ENCODE peak calls at places on chromosomes 1 and 21, in ten cellular contexts. One of them, this sample, is unnamed. For H3K36me3, the result is how much of the 10 kb centered on the place peaks cover.

GRCh38 chr1:152107289-152107983 is 7.8 kb downstream of the TCHH start:
- DNase-seq in fibroblast of lung: no peak
- DNase-seq in heart left ventricle: no peak
- DNase-seq in heart right ventricle: no peak
- DNase-seq in esophagus muscularis mucosa: no peak
- DNase-seq in upper lobe of right lung: peak
- DNase-seq in cardiac muscle cell: no peak
- DNase-seq in vagina: no peak
- DNase-seq in body of pancreas: no peak
- DNase-seq in Panc1: no peak
- DNase-seq in this sample: no peak

GRCh38 chr1:34265396-34265795 is 88.7 kb downstream of the C1orf94 start:
- DNase-seq in Panc1: no peak
- DNase-seq in heart right ventricle: no peak
- DNase-seq in fibroblast of lung: no peak
- DNase-seq in upper lobe of right lung: no peak
- DNase-seq in esophagus muscularis mucosa: peak
- DNase-seq in cardiac muscle cell: no peak
- DNase-seq in vagina: peak
- DNase-seq in heart left ventricle: no peak
- DNase-seq in body of pancreas: no peak
- DNase-seq in this sample: no peak

GRCh38 chr21:28436286-28436932 is 556.3 kb downstream of the LTN1 start:
- DNase-seq in vagina: no peak
- DNase-seq in upper lobe of right lung: no peak
- DNase-seq in esophagus muscularis mucosa: no peak
- DNase-seq in fibroblast of lung: peak
- DNase-seq in cardiac muscle cell: no peak
- DNase-seq in heart right ventricle: no peak
- DNase-seq in heart left ventricle: no peak
- DNase-seq in Panc1: no peak
- DNase-seq in body of pancreas: no peak
- DNase-seq in this sample: no peak

GRCh38 chr1:203378529-203379271 is 27.8 kb upstream of the FMOD start:
- DNase-seq in body of pancreas: no peak
- DNase-seq in Panc1: no peak
- DNase-seq in cardiac muscle cell: peak
- DNase-seq in esophagus muscularis mucosa: peak
- DNase-seq in upper lobe of right lung: no peak
- DNase-seq in heart right ventricle: no peak
- DNase-seq in fibroblast of lung: no peak
- DNase-seq in heart left ventricle: no peak
- DNase-seq in vagina: no peak
- DNase-seq in this sample: no peak

GRCh38 chr1:1176931-1177330 is 3.3 kb downstream of the TTLL10 start:
- DNase-seq in cardiac muscle cell: no peak
- DNase-seq in fibroblast of lung: no peak
- DNase-seq in heart left ventricle: no peak
- DNase-seq in Panc1: no peak
- DNase-seq in body of pancreas: no peak
- DNase-seq in upper lobe of right lung: no peak
- DNase-seq in heart right ventricle: no peak
- DNase-seq in esophagus muscularis mucosa: no peak
- DNase-seq in vagina: no peak
- DNase-seq in this sample: no peak

GRCh38 chr1:183282101-183282855 is 96.2 kb downstream of the LAMC2 start:
- DNase-seq in fibroblast of lung: no peak
- DNase-seq in upper lobe of right lung: no peak
- DNase-seq in Panc1: no peak
- DNase-seq in heart right ventricle: no peak
- DNase-seq in body of pancreas: peak
- DNase-seq in esophagus muscularis mucosa: no peak
- DNase-seq in vagina: no peak
- DNase-seq in heart left ventricle: no peak
- DNase-seq in cardiac muscle cell: no peak
- DNase-seq in this sample: no peak

GRCh38 chr1:29235955-29236742 is at the start of gene PTPRU:
- DNase-seq in upper lobe of right lung: peak
- DNase-seq in Panc1: no peak
- DNase-seq in cardiac muscle cell: peak
- DNase-seq in vagina: no peak
- DNase-seq in esophagus muscularis mucosa: no peak
- DNase-seq in heart right ventricle: peak
- DNase-seq in fibroblast of lung: peak
- DNase-seq in heart left ventricle: peak
- DNase-seq in body of pancreas: peak
- DNase-seq in this sample: peak

GRCh38 chr21:44987301-44987885 is 47.6 kb downstream of the SLX9 start:
- DNase-seq in cardiac muscle cell: no peak
- DNase-seq in fibroblast of lung: no peak
- DNase-seq in heart left ventricle: peak
- DNase-seq in body of pancreas: no peak
- DNase-seq in upper lobe of right lung: peak
- DNase-seq in esophagus muscularis mucosa: no peak
- DNase-seq in Panc1: no peak
- DNase-seq in heart right ventricle: no peak
- DNase-seq in vagina: no peak
- DNase-seq in this sample: no peak

GRCh38 chr1:10516925-10517676 is 42.4 kb downstream of the PEX14 start:
- DNase-seq in upper lobe of right lung: no peak
- DNase-seq in body of pancreas: no peak
- DNase-seq in esophagus muscularis mucosa: no peak
- DNase-seq in heart left ventricle: no peak
- DNase-seq in heart right ventricle: no peak
- DNase-seq in vagina: no peak
- DNase-seq in Panc1: no peak
- DNase-seq in cardiac muscle cell: no peak
- DNase-seq in fibroblast of lung: no peak
- DNase-seq in this sample: no peak
- H3K27ac ChIP-seq in upper lobe of right lung: peak
- H3K27ac ChIP-seq in body of pancreas: no peak
- H3K27ac ChIP-seq in esophagus muscularis mucosa: no peak
- H3K27ac ChIP-seq in heart left ventricle: no peak
- H3K27ac ChIP-seq in heart right ventricle: no peak
- H3K27ac ChIP-seq in vagina: no peak
- H3K27ac ChIP-seq in Panc1: peak
- H3K27ac ChIP-seq in cardiac muscle cell: no peak
- H3K27ac ChIP-seq in fibroblast of lung: no peak
- H3K27ac ChIP-seq in this sample: no peak

GRCh38 chr1:64849942-64850341 is 105.1 kb downstream of the RAVER2 start:
- DNase-seq in Panc1: no peak
- DNase-seq in cardiac muscle cell: no peak
- DNase-seq in vagina: peak
- DNase-seq in body of pancreas: no peak
- DNase-seq in fibroblast of lung: no peak
- DNase-seq in heart left ventricle: no peak
- DNase-seq in upper lobe of right lung: no peak
- DNase-seq in esophagus muscularis mucosa: no peak
- DNase-seq in heart right ventricle: no peak
- DNase-seq in this sample: no peak
- H3K36me3 ChIP-seq in Panc1: under half
- H3K36me3 ChIP-seq in cardiac muscle cell: under half
- H3K36me3 ChIP-seq in vagina: under half
- H3K36me3 ChIP-seq in body of pancreas: under half
- H3K36me3 ChIP-seq in fibroblast of lung: under half
- H3K36me3 ChIP-seq in heart left ventricle: half or more
- H3K36me3 ChIP-seq in upper lobe of right lung: half or more
- H3K36me3 ChIP-seq in esophagus muscularis mucosa: under half
- H3K36me3 ChIP-seq in heart right ventricle: half or more
- H3K36me3 ChIP-seq in this sample: under half

GRCh38 chr1:111147948-111148347 is 7.9 kb downstream of the CEPT1 start:
- DNase-seq in cardiac muscle cell: no peak
- DNase-seq in esophagus muscularis mucosa: no peak
- DNase-seq in fibroblast of lung: no peak
- DNase-seq in upper lobe of right lung: no peak
- DNase-seq in Panc1: no peak
- DNase-seq in heart right ventricle: no peak
- DNase-seq in vagina: no peak
- DNase-seq in body of pancreas: no peak
- DNase-seq in heart left ventricle: no peak
- DNase-seq in this sample: no peak
- H3K27ac ChIP-seq in cardiac muscle cell: no peak
- H3K27ac ChIP-seq in esophagus muscularis mucosa: no peak
- H3K27ac ChIP-seq in fibroblast of lung: no peak
- H3K27ac ChIP-seq in upper lobe of right lung: no peak
- H3K27ac ChIP-seq in Panc1: no peak
- H3K27ac ChIP-seq in heart right ventricle: peak
- H3K27ac ChIP-seq in vagina: no peak
- H3K27ac ChIP-seq in body of pancreas: no peak
- H3K27ac ChIP-seq in heart left ventricle: no peak
- H3K27ac ChIP-seq in this sample: no peak

GRCh38 chr1:228546541-228547463 is 59.6 kb downstream of the RNF187 start:
- DNase-seq in Panc1: no peak
- DNase-seq in fibroblast of lung: no peak
- DNase-seq in vagina: no peak
- DNase-seq in heart left ventricle: no peak
- DNase-seq in esophagus muscularis mucosa: no peak
- DNase-seq in body of pancreas: no peak
- DNase-seq in upper lobe of right lung: peak
- DNase-seq in cardiac muscle cell: no peak
- DNase-seq in heart right ventricle: no peak
- DNase-seq in this sample: no peak
- H3K36me3 ChIP-seq in Panc1: under half
- H3K36me3 ChIP-seq in fibroblast of lung: under half
- H3K36me3 ChIP-seq in vagina: under half
- H3K36me3 ChIP-seq in heart left ventricle: under half
- H3K36me3 ChIP-seq in esophagus muscularis mucosa: under half
- H3K36me3 ChIP-seq in body of pancreas: under half
- H3K36me3 ChIP-seq in upper lobe of right lung: under half
- H3K36me3 ChIP-seq in cardiac muscle cell: under half
- H3K36me3 ChIP-seq in heart right ventricle: under half
- H3K36me3 ChIP-seq in this sample: under half

DNA sequence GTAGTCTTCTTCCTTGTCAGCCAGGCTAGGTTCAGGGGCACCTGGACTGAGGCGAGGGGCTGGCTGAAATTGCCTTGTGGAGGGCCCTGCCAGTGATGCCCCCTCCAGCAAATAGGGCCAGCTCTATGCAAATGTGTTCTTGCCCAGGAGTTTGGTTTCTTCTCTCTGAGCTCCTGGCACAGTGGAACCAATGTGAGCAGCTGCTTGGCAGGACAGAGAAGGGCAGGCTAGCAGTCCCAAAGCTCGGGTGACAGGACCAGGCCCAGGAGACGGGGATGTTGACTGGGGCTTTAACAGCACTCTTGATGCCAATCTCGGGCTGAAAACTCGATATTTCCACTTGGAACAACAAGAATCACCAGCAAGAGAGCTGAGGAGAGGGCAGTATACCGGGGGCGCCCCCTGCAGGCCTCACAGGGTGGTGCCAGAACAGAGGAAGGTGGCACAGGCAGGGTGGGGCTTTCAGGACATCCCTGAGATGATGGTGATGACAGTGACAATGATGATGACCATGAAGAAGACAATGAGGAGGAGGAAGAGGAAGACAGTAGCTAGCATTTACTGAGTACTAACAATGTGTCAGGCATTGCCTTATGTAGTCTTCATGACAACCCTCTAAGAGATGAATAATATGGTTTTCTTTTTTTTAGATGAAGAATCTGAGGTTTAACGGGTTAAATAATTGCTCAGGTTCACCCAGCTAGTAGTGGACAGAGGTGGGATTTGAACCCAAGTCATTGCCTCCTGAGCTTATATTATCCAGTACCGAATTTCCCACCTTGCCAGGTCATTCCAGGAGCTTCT is 2.7 kb upstream of the KCNJ9 start:
- DNase-seq in upper lobe of right lung: peak
- DNase-seq in heart right ventricle: no peak
- DNase-seq in Panc1: no peak
- DNase-seq in heart left ventricle: no peak
- DNase-seq in vagina: no peak
- DNase-seq in body of pancreas: peak
- DNase-seq in esophagus muscularis mucosa: no peak
- DNase-seq in fibroblast of lung: no peak
- DNase-seq in cardiac muscle cell: peak
- DNase-seq in this sample: peak
- H3K27ac ChIP-seq in upper lobe of right lung: no peak
- H3K27ac ChIP-seq in heart right ventricle: no peak
- H3K27ac ChIP-seq in Panc1: no peak
- H3K27ac ChIP-seq in heart left ventricle: no peak
- H3K27ac ChIP-seq in vagina: no peak
- H3K27ac ChIP-seq in body of pancreas: no peak
- H3K27ac ChIP-seq in esophagus muscularis mucosa: no peak
- H3K27ac ChIP-seq in fibroblast of lung: no peak
- H3K27ac ChIP-seq in cardiac muscle cell: no peak
- H3K27ac ChIP-seq in this sample: no peak

GRCh38 chr21:42836767-42837301 is 42.5 kb downstream of the WDR4 start:
- DNase-seq in heart right ventricle: no peak
- DNase-seq in body of pancreas: no peak
- DNase-seq in fibroblast of lung: no peak
- DNase-seq in heart left ventricle: no peak
- DNase-seq in Panc1: no peak
- DNase-seq in esophagus muscularis mucosa: peak
- DNase-seq in cardiac muscle cell: no peak
- DNase-seq in vagina: no peak
- DNase-seq in upper lobe of right lung: peak
- DNase-seq in this sample: no peak
- H3K36me3 ChIP-seq in heart right ventricle: under half
- H3K36me3 ChIP-seq in body of pancreas: under half
- H3K36me3 ChIP-seq in fibroblast of lung: under half
- H3K36me3 ChIP-seq in heart left ventricle: under half
- H3K36me3 ChIP-seq in Panc1: under half
- H3K36me3 ChIP-seq in esophagus muscularis mucosa: under half
- H3K36me3 ChIP-seq in cardiac muscle cell: under half
- H3K36me3 ChIP-seq in vagina: under half
- H3K36me3 ChIP-seq in upper lobe of right lung: under half
- H3K36me3 ChIP-seq in this sample: under half

GRCh38 chr1:148333875-148334338 is 149.2 kb downstream of the PPIAL4G start:
- DNase-seq in Panc1: no peak
- DNase-seq in esophagus muscularis mucosa: no peak
- DNase-seq in heart right ventricle: no peak
- DNase-seq in upper lobe of right lung: no peak
- DNase-seq in heart left ventricle: no peak
- DNase-seq in vagina: no peak
- DNase-seq in cardiac muscle cell: no peak
- DNase-seq in fibroblast of lung: no peak
- DNase-seq in body of pancreas: no peak
- DNase-seq in this sample: no peak
- H3K27ac ChIP-seq in Panc1: peak
- H3K27ac ChIP-seq in esophagus muscularis mucosa: peak
- H3K27ac ChIP-seq in heart right ventricle: peak
- H3K27ac ChIP-seq in upper lobe of right lung: peak
- H3K27ac ChIP-seq in heart left ventricle: peak
- H3K27ac ChIP-seq in vagina: peak
- H3K27ac ChIP-seq in cardiac muscle cell: peak
- H3K27ac ChIP-seq in fibroblast of lung: no peak
- H3K27ac ChIP-seq in body of pancreas: no peak
- H3K27ac ChIP-seq in this sample: peak

DNA sequence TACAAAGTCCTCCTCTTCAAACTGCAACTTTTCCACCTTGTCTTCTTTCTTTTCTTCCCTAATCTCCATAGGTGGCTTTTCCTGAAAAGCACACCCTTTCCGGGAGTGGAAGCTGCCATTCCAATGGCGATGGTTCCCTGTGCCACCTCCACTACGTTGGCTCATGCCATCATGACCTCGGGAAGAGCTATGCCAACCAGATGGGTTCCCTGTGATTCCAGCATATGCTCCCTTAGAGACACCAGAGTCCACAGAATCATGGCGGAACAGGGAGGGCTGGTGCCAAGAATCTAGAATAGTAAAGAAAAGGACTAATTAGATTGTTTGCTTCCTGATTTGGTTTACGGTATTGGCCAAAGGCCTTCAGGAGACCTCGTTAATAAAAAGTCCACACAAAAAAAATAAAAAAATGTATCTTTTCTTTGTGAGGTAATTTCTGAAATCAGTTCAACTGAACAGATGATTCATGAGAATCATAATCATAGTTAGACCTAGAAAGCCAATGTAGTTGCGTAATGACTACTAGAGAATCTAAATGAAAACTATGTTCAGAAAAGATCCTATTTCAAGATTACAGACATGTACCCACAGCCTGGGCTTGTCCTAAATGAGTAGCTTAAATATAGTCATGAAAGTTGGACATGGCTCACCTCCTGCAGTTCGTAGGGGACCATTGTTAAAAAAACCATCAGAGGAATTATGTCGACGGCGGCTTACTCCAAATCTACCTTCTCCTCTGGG is 30.9 kb upstream of the CCDC17 start:
- DNase-seq in cardiac muscle cell: no peak
- DNase-seq in upper lobe of right lung: no peak
- DNase-seq in Panc1: no peak
- DNase-seq in body of pancreas: no peak
- DNase-seq in esophagus muscularis mucosa: no peak
- DNase-seq in fibroblast of lung: no peak
- DNase-seq in heart right ventricle: no peak
- DNase-seq in heart left ventricle: no peak
- DNase-seq in vagina: no peak
- DNase-seq in this sample: no peak
- H3K36me3 ChIP-seq in cardiac muscle cell: half or more
- H3K36me3 ChIP-seq in upper lobe of right lung: half or more
- H3K36me3 ChIP-seq in Panc1: half or more
- H3K36me3 ChIP-seq in body of pancreas: half or more
- H3K36me3 ChIP-seq in esophagus muscularis mucosa: half or more
- H3K36me3 ChIP-seq in fibroblast of lung: under half
- H3K36me3 ChIP-seq in heart right ventricle: half or more
- H3K36me3 ChIP-seq in heart left ventricle: half or more
- H3K36me3 ChIP-seq in vagina: under half
- H3K36me3 ChIP-seq in this sample: half or more